ENCODE peak calls at places on chromosomes 2 and 18, in four cellular contexts. One of them, this sample, is unnamed.

GRCh38 chr2:142901778-142902177 is 24.3 kb downstream of the KYNU start:
- DNase-seq in HCT116: no peak
- DNase-seq in GM12878: no peak
- DNase-seq in K562: no peak
- DNase-seq in this sample: no peak

GRCh38 chr2:43331428-43331827 is 105.0 kb upstream of the ZFP36L2 start:
- DNase-seq in HCT116: no peak
- DNase-seq in GM12878: no peak
- DNase-seq in K562: peak
- DNase-seq in this sample: no peak

GRCh38 chr2:41722668-41723369 is 325.0 kb upstream of the PKDCC start:
- DNase-seq in HCT116: no peak
- DNase-seq in GM12878: no peak
- DNase-seq in K562: no peak
- DNase-seq in this sample: no peak

GRCh38 chr18:10270160-10270571 is 184.3 kb upstream of the APCDD1 start:
- DNase-seq in HCT116: no peak
- DNase-seq in GM12878: no peak
- DNase-seq in K562: no peak
- DNase-seq in this sample: no peak

GRCh38 chr18:7325126-7325430 is 94.2 kb downstream of the LRRC30 start:
- DNase-seq in HCT116: no peak
- DNase-seq in GM12878: no peak
- DNase-seq in K562: no peak
- DNase-seq in this sample: no peak

GRCh38 chr18:58476022-58476421 is 152.9 kb downstream of the ALPK2 start:
- DNase-seq in HCT116: no peak
- DNase-seq in GM12878: no peak
- DNase-seq in K562: no peak
- DNase-seq in this sample: no peak

GRCh38 chr18:9419956-9420631 is 55.2 kb upstream of the RALBP1 start:
- DNase-seq in HCT116: no peak
- DNase-seq in GM12878: no peak
- DNase-seq in K562: peak
- DNase-seq in this sample: no peak

GRCh38 chr18:22601481-22601880 is 183.8 kb upstream of the CTAGE1 start:
- DNase-seq in HCT116: no peak
- DNase-seq in GM12878: no peak
- DNase-seq in K562: no peak
- DNase-seq in this sample: no peak

GRCh38 chr2:219327719-219328118 is 4.8 kb downstream of the RESP18 start:
- DNase-seq in HCT116: no peak
- DNase-seq in GM12878: no peak
- DNase-seq in K562: no peak
- DNase-seq in this sample: no peak

GRCh38 chr2:219331560-219332213 is 857 bp downstream of the RESP18 start:
- DNase-seq in HCT116: no peak
- DNase-seq in GM12878: no peak
- DNase-seq in K562: peak
- DNase-seq in this sample: no peak

GRCh38 chr2:219335373-219335786 is 2.8 kb upstream of the RESP18 start:
- DNase-seq in HCT116: no peak
- DNase-seq in GM12878: no peak
- DNase-seq in K562: no peak
- DNase-seq in this sample: no peak

GRCh38 chr2:219332542-219332941 is at the start of gene RESP18:
- DNase-seq in HCT116: no peak
- DNase-seq in GM12878: no peak
- DNase-seq in K562: no peak
- DNase-seq in this sample: no peak
- TF ChIP-seq ZNF274 in HCT116: no peak
- TF ChIP-seq ZNF274 in GM12878: no peak
- TF ChIP-seq ZNF274 in K562: no peak
- TF ChIP-seq ZNF274 in this sample: no peak

GRCh38 chr2:69437751-69438154 is 518 bp upstream of the NFU1 start:
- DNase-seq in HCT116: no peak
- DNase-seq in GM12878: no peak
- DNase-seq in K562: no peak
- DNase-seq in this sample: no peak

GRCh38 chr2:69434753-69435152 is 2.5 kb downstream of the NFU1 start:
- DNase-seq in HCT116: no peak
- DNase-seq in GM12878: no peak
- DNase-seq in K562: no peak
- DNase-seq in this sample: no peak

GRCh38 chr2:69438580-69438979 is 1.3 kb upstream of the NFU1 start:
- DNase-seq in HCT116: no peak
- DNase-seq in GM12878: no peak
- DNase-seq in K562: no peak
- DNase-seq in this sample: no peak

GRCh38 chr2:69436937-69437750 is at the start of gene NFU1:
- DNase-seq in HCT116: peak
- DNase-seq in GM12878: peak
- DNase-seq in K562: peak
- DNase-seq in this sample: peak

GRCh38 chr2:69436594-69436936 is 670 bp downstream of the NFU1 start:
- DNase-seq in HCT116: no peak
- DNase-seq in GM12878: peak
- DNase-seq in K562: no peak
- DNase-seq in this sample: no peak
- H3K9ac ChIP-seq in HCT116: peak
- H3K9ac ChIP-seq in GM12878: peak
- H3K9ac ChIP-seq in K562: peak
- H3K9ac ChIP-seq in this sample: peak

DNA sequence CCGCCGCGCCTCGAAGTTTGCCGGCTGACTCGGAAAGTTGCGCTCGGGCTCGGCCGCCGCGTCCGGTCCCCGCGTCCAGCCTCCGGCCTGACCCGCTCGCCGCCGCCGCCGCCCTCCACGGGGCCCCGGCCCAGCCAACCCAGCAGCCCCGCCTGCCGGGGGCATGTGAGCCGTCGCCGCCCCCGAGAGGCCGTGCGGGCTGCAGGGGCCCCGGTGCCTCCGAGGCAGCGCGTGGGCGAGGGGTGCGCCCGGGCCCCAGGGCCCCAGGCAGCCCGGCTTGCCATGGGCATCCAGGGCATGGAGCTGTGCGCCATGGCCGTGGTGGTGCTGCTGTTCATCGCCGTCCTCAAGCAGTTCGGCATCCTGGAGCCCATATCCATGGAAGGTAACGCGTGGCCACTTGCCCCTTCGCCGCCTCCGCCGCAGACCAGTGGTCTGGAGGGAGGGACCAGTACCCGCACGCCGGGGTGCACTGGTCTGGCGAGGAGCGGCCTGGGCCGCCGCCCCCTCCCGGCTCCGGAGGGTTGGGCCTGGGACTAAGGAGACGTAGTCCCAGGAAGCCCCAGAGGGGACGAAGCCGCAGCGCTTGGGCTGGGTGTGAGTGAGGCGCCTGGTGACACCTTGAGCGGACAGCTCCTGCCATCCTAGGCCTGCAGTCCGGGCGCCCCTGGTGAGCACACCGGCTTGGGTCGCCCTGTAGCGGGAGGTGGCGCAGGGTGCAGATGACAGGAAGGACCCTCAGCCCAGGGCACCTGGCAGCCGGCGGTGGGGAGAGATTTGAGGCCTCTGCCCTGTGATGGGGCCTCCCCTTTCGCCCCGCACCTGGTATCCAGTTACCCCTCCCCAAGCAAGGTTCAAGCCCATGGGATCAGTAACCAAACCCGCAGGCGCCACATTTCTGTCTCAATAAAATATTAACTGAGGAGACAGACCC is 49.9 kb downstream of the KCNIP3 start:
- DNase-seq in HCT116: no peak
- DNase-seq in GM12878: no peak
- DNase-seq in K562: peak
- DNase-seq in this sample: no peak
- TF ChIP-seq YY1 in HCT116: no peak
- TF ChIP-seq YY1 in GM12878: no peak
- TF ChIP-seq YY1 in K562: no peak
- TF ChIP-seq YY1 in this sample: no peak

GRCh38 chr18:55983433-55983832 is 395.4 kb upstream of the TCF4 start:
- DNase-seq in HCT116: no peak
- DNase-seq in GM12878: no peak
- DNase-seq in K562: no peak
- DNase-seq in this sample: no peak

GRCh38 chr18:55982992-55983391 is 395.0 kb upstream of the TCF4 start:
- DNase-seq in HCT116: no peak
- DNase-seq in GM12878: no peak
- DNase-seq in K562: peak
- DNase-seq in this sample: peak

GRCh38 chr18:55988537-55988936 is 400.5 kb upstream of the TCF4 start:
- DNase-seq in HCT116: no peak
- DNase-seq in GM12878: no peak
- DNase-seq in K562: no peak
- DNase-seq in this sample: no peak
- TF ChIP-seq ZNF274 in HCT116: no peak
- TF ChIP-seq ZNF274 in GM12878: no peak
- TF ChIP-seq ZNF274 in K562: no peak
- TF ChIP-seq ZNF274 in this sample: no peak

GRCh38 chr2:11962707-11963358 is 216.4 kb downstream of the LPIN1 start:
- DNase-seq in HCT116: no peak
- DNase-seq in GM12878: no peak
- DNase-seq in K562: no peak
- DNase-seq in this sample: no peak

GRCh38 chr2:11963966-11964365 is 217.5 kb downstream of the LPIN1 start:
- DNase-seq in HCT116: no peak
- DNase-seq in GM12878: no peak
- DNase-seq in K562: no peak
- DNase-seq in this sample: no peak

GRCh38 chr2:11969774-11970173 is 223.3 kb downstream of the LPIN1 start:
- DNase-seq in HCT116: no peak
- DNase-seq in GM12878: no peak
- DNase-seq in K562: no peak
- DNase-seq in this sample: no peak

DNA sequence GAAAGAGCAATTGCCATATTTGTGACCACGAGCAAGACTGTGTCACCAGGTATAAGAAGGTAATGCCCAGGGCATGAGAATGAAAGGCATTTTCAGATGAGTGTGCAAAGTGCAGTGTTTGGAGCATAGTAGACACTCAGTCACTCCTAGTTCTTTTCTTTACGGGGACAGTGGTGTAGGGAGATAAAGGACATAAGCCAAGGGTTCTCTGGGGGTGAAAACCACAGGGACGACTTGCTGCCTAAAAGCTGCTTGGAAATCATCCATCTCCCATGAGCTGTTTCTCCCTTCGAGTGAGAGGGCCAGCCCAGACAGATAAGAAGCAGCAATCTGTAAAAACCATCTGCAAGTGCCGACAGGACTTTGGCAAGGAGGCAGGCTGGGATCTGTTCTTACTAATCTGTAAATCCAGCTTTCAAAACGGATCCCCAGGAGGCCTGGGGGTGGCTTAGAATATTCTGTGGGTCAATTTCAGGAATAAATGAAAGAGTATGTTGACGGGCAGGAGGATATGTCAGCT is 221.6 kb downstream of the LPIN1 start:
- DNase-seq in HCT116: no peak
- DNase-seq in GM12878: no peak
- DNase-seq in K562: peak
- DNase-seq in this sample: no peak
- H3K9ac ChIP-seq in HCT116: no peak
- H3K9ac ChIP-seq in GM12878: no peak
- H3K9ac ChIP-seq in K562: no peak
- H3K9ac ChIP-seq in this sample: no peak

GRCh38 chr2:8568543-8569302 is 113.1 kb upstream of the ID2 start:
- DNase-seq in HCT116: no peak
- DNase-seq in GM12878: no peak
- DNase-seq in K562: no peak
- DNase-seq in this sample: no peak

GRCh38 chr2:8566788-8567468 is 114.9 kb upstream of the ID2 start:
- DNase-seq in HCT116: no peak
- DNase-seq in GM12878: no peak
- DNase-seq in K562: no peak
- DNase-seq in this sample: no peak

GRCh38 chr2:8569332-8569930 is 112.4 kb upstream of the ID2 start:
- DNase-seq in HCT116: no peak
- DNase-seq in GM12878: no peak
- DNase-seq in K562: no peak
- DNase-seq in this sample: no peak

GRCh38 chr2:8566155-8566670 is 115.6 kb upstream of the ID2 start:
- DNase-seq in HCT116: no peak
- DNase-seq in GM12878: no peak
- DNase-seq in K562: no peak
- DNase-seq in this sample: no peak

DNA sequence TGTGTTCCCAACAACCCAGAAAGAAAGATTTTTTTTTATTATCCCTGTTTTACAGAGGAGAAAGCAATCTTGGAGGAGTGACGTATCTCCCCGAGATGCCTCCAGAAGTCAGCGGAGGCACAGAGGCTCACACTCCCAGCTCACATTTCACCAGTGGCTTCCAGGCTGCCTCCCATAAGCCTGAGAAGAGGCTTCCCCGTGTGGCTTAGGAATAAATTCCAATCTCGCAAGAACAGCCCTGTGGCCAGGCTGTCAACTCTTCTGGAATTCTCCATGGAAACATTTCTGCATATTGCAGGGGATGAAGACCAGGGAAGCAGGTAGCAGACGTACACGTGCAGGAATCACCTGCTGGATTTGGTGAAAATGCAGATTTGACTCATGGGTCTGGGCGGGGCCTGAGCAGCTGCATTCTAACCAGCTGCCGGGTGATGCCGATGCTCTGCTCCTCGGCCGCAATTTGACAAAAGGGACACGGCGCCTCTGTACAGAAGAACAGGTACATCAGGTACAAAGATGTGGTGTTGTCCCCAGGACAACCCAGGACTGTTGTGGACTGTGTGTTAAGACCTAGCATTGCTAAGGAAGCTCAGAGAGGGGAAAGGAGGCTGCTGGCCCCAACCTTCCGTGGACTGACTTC is 114.3 kb upstream of the ID2 start:
- DNase-seq in HCT116: no peak
- DNase-seq in GM12878: no peak
- DNase-seq in K562: no peak
- DNase-seq in this sample: no peak
- TF ChIP-seq YY1 in HCT116: no peak
- TF ChIP-seq YY1 in GM12878: no peak
- TF ChIP-seq YY1 in K562: no peak
- TF ChIP-seq YY1 in this sample: no peak

This sample was measured in NT2/D1.